ENCODE peak calls at places on chromosome 2, in nine cellular contexts. C is pancreas, F is AML-193, H is dorsolateral prefrontal cortex, K is SW480, Y is AG20443, O is GM23248, E is NCI-H1105, R is GM12864. Q is an unnamed sample.

GRCh38 chr2:217095511-217096205 is 235.8 kb upstream of the TNP1 start:
- DNase-seq in C (no peak), F (no peak), H (no peak), K (peak; percentile 28), Y (no peak), O (no peak), E (no peak), R (no peak), Q (no peak)

GRCh38 chr2:18999198-18999597 is 359.2 kb downstream of the OSR1 start:
- DNase-seq in C (no peak), F (no peak), H (no peak), K (no peak), Y (no peak), O (no peak), E (no peak), R (no peak), Q (no peak)

GRCh38 chr2:26605195-26605968 is 35.8 kb downstream of the CIB4 start:
- DNase-seq in C (no peak), F (peak; percentile 25), H (peak; percentile 52), K (peak; percentile 58), Y (peak; percentile 71), O (peak; percentile 63), E (peak; percentile 19), R (peak; percentile 12), Q (peak; percentile 8)

GRCh38 chr2:69791045-69791444 is 38.4 kb upstream of the GMCL1 start:
- DNase-seq in C (no peak), F (no peak), H (no peak), K (no peak), Y (no peak), O (peak; percentile 33), E (no peak), R (no peak), Q (no peak)

GRCh38 chr2:105576440-105577241 is 168.1 kb upstream of the NCK2 start:
- DNase-seq in C (no peak), F (peak; percentile 10), H (no peak), K (peak; percentile 82), Y (peak; percentile 46), O (peak; percentile 79), E (no peak), R (peak; percentile 15), Q (no peak)

GRCh38 chr2:223117533-223117932 is 65.5 kb downstream of the KCNE4 start:
- DNase-seq in C (no peak), F (no peak), H (no peak), K (no peak), Y (no peak), O (no peak), E (no peak), R (no peak), Q (no peak)

GRCh38 chr2:106885981-106886915 is at the start of gene ST6GAL2:
- DNase-seq in C (no peak), F (no peak), H (no peak), K (no peak), Y (peak; percentile 46), O (peak; percentile 39), E (peak; percentile 40), R (no peak), Q (no peak)

GRCh38 chr2:101533611-101534601 is 59.0 kb upstream of the RFX8 start:
- DNase-seq in C (no peak), F (peak; percentile 72), H (no peak), K (no peak), Y (no peak), O (no peak), E (no peak), R (no peak), Q (no peak)

GRCh38 chr2:98448441-98449145 is 3.9 kb downstream of the INPP4A start:
- DNase-seq in C (no peak), F (no peak), H (no peak), K (no peak), Y (no peak), O (no peak), E (no peak), R (no peak), Q (no peak)

GRCh38 chr2:144111443-144111842 is 408.5 kb downstream of the ZEB2 start:
- DNase-seq in C (no peak), F (no peak), H (no peak), K (no peak), Y (peak; percentile 81), O (peak; percentile 85), E (no peak), R (no peak), Q (no peak)

Q was measured in GM12878.